ENCODE peak calls at places on chromosomes 4 and X, in eight cellular contexts. J is psoas muscle; R is aorta; B is pancreas; L is colonic mucosa; D is fibroblast of lung; A is mammary epithelial cell; T is CD8-positive, alpha-beta memory T cell. W is an unnamed sample.

GRCh38 chr4:19659131-19659530 is 592.6 kb upstream of the SLIT2 start:
- DNase-seq in D (no peak), L (no peak), A (no peak), R (no peak), T (no peak), B (no peak), J (no peak), W (no peak)

GRCh38 chr4:11693693-11694092 is 265.0 kb upstream of the HS3ST1 start:
- DNase-seq in T (no peak), J (no peak), B (no peak), D (no peak), L (no peak), R (no peak), A (no peak), W (no peak)

GRCh38 chrX:38149016-38149415 is 71.7 kb downstream of the SRPX start:
- DNase-seq in B (no peak), L (no peak), A (no peak), R (no peak), J (no peak), D (peak; percentile 57), T (no peak), W (no peak)

GRCh38 chr4:38468491-38468890 is 195.5 kb upstream of the KLF3 start:
- DNase-seq in T (no peak), D (no peak), B (no peak), L (no peak), A (no peak), J (no peak), R (no peak), W (no peak)

GRCh38 chrX:78548012-78548411 is 111.1 kb downstream of the RTL3 start:
- DNase-seq in B (no peak), D (peak; percentile 59), T (no peak), J (no peak), R (no peak), A (peak; percentile 28), L (no peak), W (no peak)

GRCh38 chrX:64975491-64975890 is 759 bp downstream of the ZC4H2 start:
- DNase-seq in L (peak; percentile 41), R (peak; percentile 44), B (peak; percentile 19), J (peak; percentile 53), A (peak; percentile 28), D (peak; percentile 10), T (peak; percentile 13), W (peak; percentile 25)

GRCh38 chr4:90007494-90008167 is 113.0 kb downstream of the MMRN1 start:
- DNase-seq in R (no peak), A (no peak), L (no peak), D (no peak), B (no peak), T (no peak), J (no peak), W (no peak)

GRCh38 chr4:101155368-101155767 is 192.0 kb downstream of the PPP3CA start:
- DNase-seq in A (peak; percentile 78), J (no peak), R (no peak), D (peak; percentile 74), T (no peak), B (no peak), L (no peak), W (no peak)

GRCh38 chr4:52103314-52103713 is 52.2 kb downstream of the SPATA18 start:
- DNase-seq in D (no peak), T (no peak), J (no peak), B (no peak), L (no peak), R (no peak), A (peak; percentile 40), W (no peak)

GRCh38 chrX:50402886-50403285 is 67.7 kb downstream of the DGKK start:
- DNase-seq in D (no peak), A (no peak), B (no peak), L (no peak), T (no peak), R (no peak), J (no peak), W (no peak)

GRCh38 chr4:152992027-152992426 is 55.9 kb downstream of the FHDC1 start:
- DNase-seq in D (no peak), J (no peak), B (no peak), T (no peak), R (no peak), L (peak; percentile 33), A (peak; percentile 97), W (no peak)

GRCh38 chr4:48336471-48336870 is 4.9 kb upstream of the SLAIN2 start:
- DNase-seq in J (no peak), B (no peak), T (no peak), A (no peak), R (no peak), L (no peak), D (no peak), W (no peak)

GRCh38 chrX:9340619-9341304 is 124.1 kb upstream of the TBL1X start:
- DNase-seq in D (peak; percentile 70), L (peak; percentile 37), B (no peak), J (peak; percentile 59), R (peak; percentile 63), A (no peak), T (peak; percentile 61), W (peak; percentile 64)

GRCh38 chr4:98935633-98936032 is 6.7 kb upstream of the EIF4E start:
- DNase-seq in R (no peak), B (no peak), L (no peak), T (no peak), J (no peak), D (no peak), A (no peak), W (no peak)

GRCh38 chr4:66927937-66928336 is 617.4 kb downstream of the CENPC start:
- DNase-seq in T (no peak), J (no peak), L (no peak), D (peak; percentile 45), B (peak; percentile 9), R (no peak), A (no peak), W (no peak)

DNA sequence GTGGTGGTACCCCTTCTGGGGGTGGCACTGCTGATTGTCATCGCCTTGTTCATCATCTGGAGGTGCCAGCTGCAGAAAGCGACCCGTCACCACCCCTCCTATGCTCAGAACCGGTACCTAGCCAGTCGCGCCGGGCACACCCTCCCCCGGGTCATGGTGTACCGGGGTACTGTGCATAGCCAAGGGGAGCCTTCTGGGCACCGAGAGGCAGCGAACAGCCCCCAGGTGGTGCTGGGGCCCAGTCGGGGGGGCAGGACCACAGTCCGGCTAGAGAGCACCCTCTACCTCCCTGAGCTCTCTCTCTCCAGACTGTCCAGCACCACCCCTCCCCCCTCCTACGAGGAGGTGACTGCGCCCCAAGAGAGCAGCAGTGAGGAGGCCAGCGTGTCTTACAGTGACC is 5.3 kb downstream of the PRRG3 start:
- DNase-seq in T (no peak), A (no peak), D (no peak), L (no peak), J (no peak), B (no peak), R (no peak), W (no peak)
- H3K4me1 ChIP-seq in T (no peaks in the 10 kb centered on the region), A (no peaks in the 10 kb centered on the region), D (no peaks in the 10 kb centered on the region), L (no peaks in the 10 kb centered on the region), J (no peaks in the 10 kb centered on the region), B (no peaks in the 10 kb centered on the region), R (no peaks in the 10 kb centered on the region), W (no peaks in the 10 kb centered on the region)

GRCh38 chr4:78656968-78657445 is 105.4 kb downstream of the ANXA3 start:
- DNase-seq in A (no peak), B (no peak), D (peak; percentile 59), J (no peak), T (no peak), R (no peak), L (no peak), W (no peak)
- H3K4me1 ChIP-seq in A (peaks cover 3% of the 10 kb centered on the region), B (no peaks in the 10 kb centered on the region), D (peaks cover 20% of the 10 kb centered on the region), J (peaks cover 3% of the 10 kb centered on the region), T (peaks cover 17% of the 10 kb centered on the region), R (no peaks in the 10 kb centered on the region), L (no peaks in the 10 kb centered on the region), W (no peaks in the 10 kb centered on the region)

GRCh38 chrX:41337140-41337539 is 3.2 kb downstream of the DDX3X start:
- DNase-seq in D (no peak), L (no peak), T (no peak), R (no peak), J (no peak), A (peak; percentile 17), B (no peak), W (no peak)

GRCh38 chrX:41336447-41336846 is 2.5 kb downstream of the DDX3X start:
- DNase-seq in A (no peak), B (no peak), J (no peak), T (no peak), L (no peak), R (no peak), D (no peak), W (no peak)

GRCh38 chrX:41339148-41339547 is 5.2 kb downstream of the DDX3X start:
- DNase-seq in R (no peak), D (no peak), B (no peak), T (no peak), L (no peak), J (no peak), A (no peak), W (no peak)

GRCh38 chrX:41335590-41336331 is 1.8 kb downstream of the DDX3X start:
- DNase-seq in B (no peak), J (no peak), D (peak; percentile 68), A (peak; percentile 29), R (no peak), T (no peak), L (no peak), W (no peak)

DNA sequence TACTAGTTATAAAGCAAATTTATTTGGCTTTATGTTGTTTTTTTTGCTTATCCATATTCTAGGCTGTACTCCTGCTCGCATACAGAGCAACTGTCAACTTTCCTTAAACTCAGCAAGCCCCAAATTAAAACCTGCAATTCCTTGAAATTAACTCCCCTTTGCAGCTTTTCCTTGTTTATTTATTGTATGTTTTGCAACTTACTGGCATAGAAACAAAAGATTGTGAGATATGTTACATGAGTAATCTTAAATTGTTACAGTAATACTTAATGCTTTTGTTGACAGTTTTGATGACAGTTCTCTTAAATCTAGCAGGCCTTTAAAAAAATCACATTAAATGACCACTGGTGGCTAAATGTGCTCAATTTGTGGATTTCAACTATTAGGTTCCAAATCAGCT is 4.5 kb downstream of the DDX3X start:
- DNase-seq in B (no peak), A (no peak), R (no peak), T (no peak), D (no peak), L (no peak), J (no peak), W (no peak)
- H3K4me1 ChIP-seq in B (peaks cover 13% of the 10 kb centered on the region), A (peaks cover 17% of the 10 kb centered on the region), R (no peaks in the 10 kb centered on the region), T (peaks cover 41% of the 10 kb centered on the region), D (no peaks in the 10 kb centered on the region), L (no peaks in the 10 kb centered on the region), J (peaks cover 37% of the 10 kb centered on the region), W (no peaks in the 10 kb centered on the region)

GRCh38 chr4:76644831-76645485 is 209.9 kb downstream of the SHROOM3 start:
- DNase-seq in L (no peak), B (no peak), D (no peak), J (no peak), R (no peak), A (no peak), T (no peak), W (no peak)

GRCh38 chr4:76641351-76641750 is 206.3 kb downstream of the SHROOM3 start:
- DNase-seq in J (no peak), T (no peak), D (no peak), R (no peak), B (no peak), L (peak; percentile 39), A (no peak), W (no peak)

GRCh38 chr4:76639292-76639691 is 204.3 kb downstream of the SHROOM3 start:
- DNase-seq in D (no peak), T (no peak), R (peak; percentile 51), J (no peak), B (no peak), A (peak; percentile 86), L (no peak), W (no peak)

GRCh38 chr4:76640252-76640925 is 205.4 kb downstream of the SHROOM3 start:
- DNase-seq in T (no peak), J (no peak), R (no peak), L (no peak), A (no peak), D (no peak), B (peak; percentile 44), W (no peak)

GRCh38 chr4:76641758-76642157 is 206.7 kb downstream of the SHROOM3 start:
- DNase-seq in T (no peak), R (no peak), B (no peak), D (no peak), A (no peak), L (no peak), J (no peak), W (no peak)
- H3K4me1 ChIP-seq in T (no peaks in the 10 kb centered on the region), R (peaks cover 10% of the 10 kb centered on the region), B (no peaks in the 10 kb centered on the region), D (peaks cover 3% of the 10 kb centered on the region), A (peaks cover 42% of the 10 kb centered on the region), L (no peaks in the 10 kb centered on the region), J (no peaks in the 10 kb centered on the region), W (no peaks in the 10 kb centered on the region)